ENCODE peak calls at places on chromosome 18, in seven cellular contexts. A is glomerular endothelial cell; X is T follicular helper cell; O is HT1080; K is stimulated activated CD4-positive, alpha-beta T cell treated with anti-CD3 and anti-CD28 coated beads, TNF-alpha, amount 100 ng/mL, for 48 hours; G is RCC 7860; Y is NCI-H345. Q is an unnamed sample.

GRCh38 chr18:22848618-22849017 is 84.5 kb upstream of the RBBP8 start:
- DNase-seq in G (no peak), A (no peak), X (no peak), O (peak), Y (no peak), K (no peak), Q (peak)

GRCh38 chr18:21735452-21736015 is 5.1 kb upstream of the MIB1 start:
- DNase-seq in A (no peak), O (peak), X (peak), Y (no peak), G (no peak), K (peak), Q (no peak)

GRCh38 chr18:74115046-74115445 is 32.6 kb downstream of the FBXO15 start:
- DNase-seq in X (no peak), G (no peak), K (no peak), A (no peak), O (peak), Y (no peak), Q (peak)

GRCh38 chr18:79515331-79515730 is 119.6 kb downstream of the NFATC1 start:
- DNase-seq in O (no peak), K (no peak), A (no peak), X (no peak), G (no peak), Y (no peak), Q (no peak)

GRCh38 chr18:65287642-65288041 is 463.2 kb upstream of the CDH7 start:
- DNase-seq in O (no peak), Y (peak), A (no peak), K (no peak), X (no peak), G (no peak), Q (peak)

GRCh38 chr18:80147418-80148315 is 38.6 kb downstream of the ADNP2 start:
- DNase-seq in O (peak), K (peak), X (peak), G (peak), Y (peak), A (no peak), Q (peak)

GRCh38 chr18:8949206-8949605 is 153.3 kb upstream of the NDUFV2 start:
- DNase-seq in O (no peak), A (no peak), X (no peak), G (no peak), K (no peak), Y (no peak), Q (no peak)

GRCh38 chr18:22703883-22704626 is 229.1 kb upstream of the RBBP8 start:
- DNase-seq in G (peak), A (peak), O (peak), X (no peak), K (no peak), Y (no peak), Q (peak)

GRCh38 chr18:363327-364115 is 95.7 kb upstream of the THOC1 start:
- DNase-seq in K (no peak), Y (no peak), O (peak), X (no peak), G (no peak), A (no peak), Q (no peak)

GRCh38 chr18:13464432-13465125 is 246.0 kb downstream of the LDLRAD4 start:
- DNase-seq in O (peak), G (no peak), Y (no peak), A (peak), K (peak), X (peak), Q (no peak)